ENCODE peak calls at places on chromosomes 4 and X, in eight cellular contexts. One of them, this sample, is unnamed. For H3K4me1, the result is how much of the 10 kb centered on the place peaks cover.

GRCh38 chrX:73944582-73944947 is 359.4 kb upstream of the ZCCHC13 start:
- DNase-seq in fibroblast of lung: peak
- DNase-seq in OCI-LY7: no peak
- DNase-seq in GM23248: peak
- DNase-seq in endothelial cell of umbilical vein: peak
- DNase-seq in H9: no peak
- DNase-seq in HepG2: no peak
- DNase-seq in PC-3: no peak
- DNase-seq in this sample: peak

GRCh38 chr4:167903291-167903721 is 189.0 kb upstream of the ANXA10 start:
- DNase-seq in fibroblast of lung: peak
- DNase-seq in OCI-LY7: no peak
- DNase-seq in GM23248: peak
- DNase-seq in endothelial cell of umbilical vein: peak
- DNase-seq in H9: no peak
- DNase-seq in HepG2: no peak
- DNase-seq in PC-3: peak
- DNase-seq in this sample: no peak

GRCh38 chr4:10554694-10555093 is 97.5 kb upstream of the ZNF518B start:
- DNase-seq in fibroblast of lung: peak
- DNase-seq in OCI-LY7: peak
- DNase-seq in GM23248: peak
- DNase-seq in endothelial cell of umbilical vein: peak
- DNase-seq in H9: peak
- DNase-seq in HepG2: peak
- DNase-seq in PC-3: peak
- DNase-seq in this sample: peak

GRCh38 chrX:132071260-132071659 is 48.2 kb downstream of the STK26 start:
- DNase-seq in fibroblast of lung: peak
- DNase-seq in OCI-LY7: peak
- DNase-seq in GM23248: peak
- DNase-seq in endothelial cell of umbilical vein: peak
- DNase-seq in H9: no peak
- DNase-seq in HepG2: peak
- DNase-seq in PC-3: peak
- DNase-seq in this sample: no peak

GRCh38 chrX:110966839-110967238 is 129.2 kb upstream of the PAK3 start:
- DNase-seq in fibroblast of lung: peak
- DNase-seq in OCI-LY7: no peak
- DNase-seq in GM23248: peak
- DNase-seq in endothelial cell of umbilical vein: no peak
- DNase-seq in H9: no peak
- DNase-seq in HepG2: peak
- DNase-seq in PC-3: no peak
- DNase-seq in this sample: no peak

GRCh38 chr4:81470456-81471327 is 1.0 kb downstream of the RASGEF1B start:
- DNase-seq in fibroblast of lung: no peak
- DNase-seq in OCI-LY7: peak
- DNase-seq in GM23248: peak
- DNase-seq in endothelial cell of umbilical vein: peak
- DNase-seq in H9: peak
- DNase-seq in HepG2: no peak
- DNase-seq in PC-3: peak
- DNase-seq in this sample: peak

GRCh38 chrX:38941675-38942074 is 140.4 kb downstream of the MID1IP1 start:
- DNase-seq in fibroblast of lung: peak
- DNase-seq in OCI-LY7: no peak
- DNase-seq in GM23248: peak
- DNase-seq in endothelial cell of umbilical vein: no peak
- DNase-seq in H9: no peak
- DNase-seq in HepG2: no peak
- DNase-seq in PC-3: no peak
- DNase-seq in this sample: no peak

GRCh38 chrX:130975947-130976346 is 72.9 kb upstream of the ENOX2 start:
- DNase-seq in fibroblast of lung: peak
- DNase-seq in OCI-LY7: peak
- DNase-seq in GM23248: peak
- DNase-seq in endothelial cell of umbilical vein: peak
- DNase-seq in H9: no peak
- DNase-seq in HepG2: peak
- DNase-seq in PC-3: peak
- DNase-seq in this sample: peak

GRCh38 chr4:26087108-26087507 is 173.1 kb downstream of the SMIM20 start:
- DNase-seq in fibroblast of lung: peak
- DNase-seq in OCI-LY7: no peak
- DNase-seq in GM23248: no peak
- DNase-seq in endothelial cell of umbilical vein: no peak
- DNase-seq in H9: no peak
- DNase-seq in HepG2: no peak
- DNase-seq in PC-3: no peak
- DNase-seq in this sample: no peak

GRCh38 chr4:136934601-136935000 is 597.7 kb downstream of the PCDH18 start:
- DNase-seq in fibroblast of lung: no peak
- DNase-seq in OCI-LY7: no peak
- DNase-seq in GM23248: no peak
- DNase-seq in endothelial cell of umbilical vein: no peak
- DNase-seq in H9: no peak
- DNase-seq in HepG2: no peak
- DNase-seq in PC-3: no peak
- DNase-seq in this sample: no peak

GRCh38 chr4:67087897-67088296 is 457.4 kb downstream of the CENPC start:
- DNase-seq in fibroblast of lung: no peak
- DNase-seq in OCI-LY7: peak
- DNase-seq in GM23248: peak
- DNase-seq in endothelial cell of umbilical vein: peak
- DNase-seq in H9: peak
- DNase-seq in HepG2: peak
- DNase-seq in PC-3: peak
- DNase-seq in this sample: peak

GRCh38 chrX:113274345-113274744 is 433.7 kb upstream of the AMOT start:
- DNase-seq in fibroblast of lung: no peak
- DNase-seq in OCI-LY7: no peak
- DNase-seq in GM23248: no peak
- DNase-seq in endothelial cell of umbilical vein: no peak
- DNase-seq in H9: peak
- DNase-seq in HepG2: no peak
- DNase-seq in PC-3: no peak
- DNase-seq in this sample: peak

GRCh38 chr4:1727117-1728031 is 6.1 kb downstream of the TACC3 start:
- DNase-seq in fibroblast of lung: peak
- DNase-seq in OCI-LY7: no peak
- DNase-seq in GM23248: peak
- DNase-seq in endothelial cell of umbilical vein: peak
- DNase-seq in H9: no peak
- DNase-seq in HepG2: no peak
- DNase-seq in PC-3: peak
- DNase-seq in this sample: no peak

GRCh38 chr4:5545271-5545670 is 163.1 kb downstream of the EVC2 start:
- DNase-seq in fibroblast of lung: no peak
- DNase-seq in OCI-LY7: no peak
- DNase-seq in GM23248: peak
- DNase-seq in endothelial cell of umbilical vein: peak
- DNase-seq in H9: no peak
- DNase-seq in HepG2: no peak
- DNase-seq in PC-3: peak
- DNase-seq in this sample: no peak

GRCh38 chrX:22081475-22082092 is 49.5 kb downstream of the PHEX start:
- DNase-seq in fibroblast of lung: peak
- DNase-seq in OCI-LY7: peak
- DNase-seq in GM23248: peak
- DNase-seq in endothelial cell of umbilical vein: peak
- DNase-seq in H9: peak
- DNase-seq in HepG2: peak
- DNase-seq in PC-3: peak
- DNase-seq in this sample: peak

GRCh38 chrX:1093112-1093511 is 119.3 kb downstream of the CRLF2 start:
- DNase-seq in fibroblast of lung: no peak
- DNase-seq in OCI-LY7: no peak
- DNase-seq in GM23248: no peak
- DNase-seq in endothelial cell of umbilical vein: no peak
- DNase-seq in H9: no peak
- DNase-seq in HepG2: no peak
- DNase-seq in PC-3: no peak
- DNase-seq in this sample: no peak

GRCh38 chr4:185755451-185755850 is 56.5 kb downstream of the SORBS2 start:
- DNase-seq in fibroblast of lung: peak
- DNase-seq in OCI-LY7: no peak
- DNase-seq in GM23248: no peak
- DNase-seq in endothelial cell of umbilical vein: peak
- DNase-seq in H9: no peak
- DNase-seq in HepG2: no peak
- DNase-seq in PC-3: no peak
- DNase-seq in this sample: no peak

DNA sequence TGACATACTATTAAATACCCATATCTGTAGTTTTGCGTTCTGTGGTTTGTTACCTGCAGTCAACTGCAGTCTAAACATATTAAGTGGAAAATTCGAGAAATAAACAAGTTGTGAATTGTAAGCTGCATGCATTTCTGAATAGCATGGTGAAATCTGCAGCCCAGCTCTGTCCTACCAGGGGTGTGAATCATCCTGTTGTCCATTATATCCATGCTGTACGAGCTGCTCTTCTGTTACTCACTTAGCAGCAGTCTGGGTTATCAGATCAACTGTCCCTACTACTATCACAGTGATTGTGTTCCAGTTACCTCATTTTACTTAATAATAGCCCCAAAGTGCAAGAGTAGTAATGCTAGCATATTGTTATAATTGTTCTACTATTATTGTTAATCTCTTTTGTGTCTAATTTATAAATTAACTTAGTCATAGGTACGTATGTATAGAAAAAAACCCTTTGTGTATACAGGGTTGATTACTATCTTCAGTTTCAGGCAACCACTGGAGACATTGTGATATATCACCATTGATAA is 173.7 kb upstream of the FAT4 start:
- DNase-seq in fibroblast of lung: peak
- DNase-seq in OCI-LY7: no peak
- DNase-seq in GM23248: peak
- DNase-seq in endothelial cell of umbilical vein: no peak
- DNase-seq in H9: no peak
- DNase-seq in HepG2: no peak
- DNase-seq in PC-3: no peak
- DNase-seq in this sample: no peak
- H3K4me1 ChIP-seq in fibroblast of lung: under half
- H3K4me1 ChIP-seq in OCI-LY7: under half
- H3K4me1 ChIP-seq in GM23248: under half
- H3K4me1 ChIP-seq in endothelial cell of umbilical vein: under half
- H3K4me1 ChIP-seq in H9: under half
- H3K4me1 ChIP-seq in HepG2: under half
- H3K4me1 ChIP-seq in PC-3: under half
- H3K4me1 ChIP-seq in this sample: under half

DNA sequence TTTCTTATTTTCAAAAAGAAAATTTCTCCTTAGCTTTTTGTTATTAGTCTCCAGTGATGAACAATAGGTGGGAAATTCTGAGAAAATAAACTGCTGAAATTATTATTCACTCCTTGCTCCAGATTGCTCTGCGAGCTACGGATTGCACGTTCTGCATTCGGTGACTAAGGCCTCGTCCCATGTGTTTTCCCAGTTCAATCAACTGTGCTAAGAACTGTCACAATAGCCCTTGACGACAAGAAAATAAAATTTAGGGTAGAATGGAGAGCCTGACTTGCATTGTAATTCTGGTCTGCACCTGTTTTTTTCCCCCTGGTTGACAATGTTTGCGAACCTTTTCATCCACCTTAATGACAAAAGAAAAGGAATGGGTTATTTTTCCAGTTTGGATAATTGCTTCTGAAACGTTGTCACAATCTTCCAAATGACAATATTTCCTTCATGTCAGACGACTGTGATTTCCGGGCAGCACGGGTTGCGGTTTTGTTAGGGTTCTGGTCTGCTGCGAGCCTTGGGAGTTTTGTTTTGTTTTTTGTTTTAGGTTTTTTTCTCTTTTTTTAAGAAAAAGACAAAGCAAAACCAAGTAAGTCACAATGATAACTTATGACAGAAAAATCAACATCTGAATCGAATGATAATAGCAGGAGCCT is 124.5 kb upstream of the NOCT start:
- DNase-seq in fibroblast of lung: no peak
- DNase-seq in OCI-LY7: no peak
- DNase-seq in GM23248: no peak
- DNase-seq in endothelial cell of umbilical vein: no peak
- DNase-seq in H9: no peak
- DNase-seq in HepG2: no peak
- DNase-seq in PC-3: no peak
- DNase-seq in this sample: no peak
- H3K4me2 ChIP-seq in fibroblast of lung: no peak
- H3K4me2 ChIP-seq in OCI-LY7: no peak
- H3K4me2 ChIP-seq in GM23248: peak
- H3K4me2 ChIP-seq in endothelial cell of umbilical vein: peak
- H3K4me2 ChIP-seq in H9: no peak
- H3K4me2 ChIP-seq in HepG2: no peak
- H3K4me2 ChIP-seq in PC-3: no peak
- H3K4me2 ChIP-seq in this sample: no peak

GRCh38 chr4:180335571-180335970 is 1907.6 kb upstream of the TENM3 start:
- DNase-seq in fibroblast of lung: peak
- DNase-seq in OCI-LY7: no peak
- DNase-seq in GM23248: no peak
- DNase-seq in endothelial cell of umbilical vein: no peak
- DNase-seq in H9: no peak
- DNase-seq in HepG2: no peak
- DNase-seq in PC-3: no peak
- DNase-seq in this sample: no peak
- H3K4me1 ChIP-seq in fibroblast of lung: under half
- H3K4me1 ChIP-seq in OCI-LY7: under half
- H3K4me1 ChIP-seq in GM23248: under half
- H3K4me1 ChIP-seq in endothelial cell of umbilical vein: under half
- H3K4me1 ChIP-seq in H9: under half
- H3K4me1 ChIP-seq in HepG2: under half
- H3K4me1 ChIP-seq in PC-3: under half
- H3K4me1 ChIP-seq in this sample: under half

DNA sequence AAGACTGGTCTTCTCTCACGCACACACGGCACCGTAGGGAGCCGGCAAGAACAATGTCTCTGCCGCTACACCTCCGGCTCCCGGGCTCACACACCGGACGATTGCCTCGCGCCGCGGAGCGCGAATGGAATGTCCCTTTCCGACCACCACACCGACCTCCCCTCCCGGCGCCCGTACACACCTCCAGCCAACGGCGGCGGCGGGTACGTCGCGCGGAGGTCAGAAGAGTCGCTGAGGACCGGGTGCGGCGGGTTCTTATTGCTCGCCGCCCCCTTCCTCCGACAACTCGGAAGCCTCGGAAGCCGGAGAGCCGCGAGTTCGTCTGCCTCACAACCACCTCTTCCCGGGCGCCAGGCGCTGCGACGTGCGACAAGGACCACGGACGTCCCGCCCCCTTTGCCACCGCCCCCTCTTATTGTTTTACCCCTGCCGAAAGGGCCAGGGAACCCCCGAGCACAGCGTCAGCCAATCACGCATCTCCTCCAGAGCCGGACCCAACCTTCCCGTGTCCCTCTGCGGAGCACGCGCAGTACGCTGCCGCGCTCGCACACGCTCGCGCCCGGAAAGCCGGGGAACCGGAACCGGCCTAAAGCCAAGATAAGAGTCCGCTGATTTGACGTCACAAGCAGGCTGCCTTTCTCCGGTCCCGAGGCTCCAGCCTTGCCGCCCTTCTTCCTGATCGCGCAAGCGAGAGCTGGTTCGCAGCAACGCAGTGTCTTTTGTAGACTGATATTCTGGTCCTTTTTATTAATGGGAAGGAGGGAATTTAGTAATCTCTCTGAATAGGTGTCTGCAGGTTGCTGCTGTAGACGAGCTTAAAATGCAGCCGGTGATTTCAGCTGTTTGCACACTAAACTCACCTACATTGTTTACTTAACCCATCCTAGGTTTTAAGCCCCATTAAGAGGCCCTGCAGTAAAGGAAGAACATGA is at the start of gene G3BP2:
- DNase-seq in fibroblast of lung: peak
- DNase-seq in OCI-LY7: peak
- DNase-seq in GM23248: peak
- DNase-seq in endothelial cell of umbilical vein: peak
- DNase-seq in H9: peak
- DNase-seq in HepG2: peak
- DNase-seq in PC-3: peak
- DNase-seq in this sample: peak
- H3K4me2 ChIP-seq in fibroblast of lung: peak
- H3K4me2 ChIP-seq in OCI-LY7: peak
- H3K4me2 ChIP-seq in GM23248: peak
- H3K4me2 ChIP-seq in endothelial cell of umbilical vein: peak
- H3K4me2 ChIP-seq in H9: peak
- H3K4me2 ChIP-seq in HepG2: peak
- H3K4me2 ChIP-seq in PC-3: peak
- H3K4me2 ChIP-seq in this sample: peak